ENCODE peak calls at places on chromosomes 6 and 20, in ten cellular contexts. D, N, S, M, T, W, A, H, R and X are unnamed samples. For H3K27me3, the result is how much of the 10 kb centered on the place peaks cover.

GRCh38 chr6:101663099-101663498 is 269.6 kb downstream of the GRIK2 start:
- DNase-seq in D (no peak), N (no peak), S (no peak), M (no peak), T (no peak), W (no peak), A (no peak), H (no peak), R (no peak), X (no peak)

GRCh38 chr20:20465259-20465658 is 97.4 kb downstream of the INSM1 start:
- DNase-seq in D (no peak), N (no peak), S (no peak), M (no peak), T (no peak), W (peak), A (no peak), H (no peak), R (no peak), X (no peak)

GRCh38 chr20:14361509-14362179 is 24.2 kb upstream of the FLRT3 start:
- DNase-seq in D (no peak), N (no peak), S (no peak), M (no peak), T (no peak), W (no peak), A (no peak), H (no peak), R (no peak), X (no peak)

GRCh38 chr20:36207602-36208001 is 28.7 kb upstream of the AAR2 start:
- DNase-seq in D (no peak), N (no peak), S (no peak), M (no peak), T (no peak), W (no peak), A (no peak), H (no peak), R (no peak), X (no peak)

GRCh38 chr20:47278907-47279348 is 77.6 kb downstream of the ZMYND8 start:
- DNase-seq in D (no peak), N (no peak), S (no peak), M (no peak), T (peak), W (peak), A (no peak), H (no peak), R (peak), X (no peak)

GRCh38 chr6:41120058-41120457 is 34.1 kb downstream of the TREML1 start:
- DNase-seq in D (no peak), N (no peak), S (no peak), M (no peak), T (no peak), W (no peak), A (no peak), H (no peak), R (no peak), X (no peak)

GRCh38 chr6:33114428-33114827 is 38.6 kb downstream of the HLA-DPB1 start:
- DNase-seq in D (no peak), N (peak), S (no peak), M (no peak), T (no peak), W (no peak), A (no peak), H (no peak), R (no peak), X (no peak)

GRCh38 chr20:33348136-33348937 is 53.0 kb downstream of the CDK5RAP1 start:
- DNase-seq in D (peak), N (no peak), S (no peak), M (no peak), T (no peak), W (no peak), A (no peak), H (no peak), R (no peak), X (no peak)

GRCh38 chr6:52663120-52663934 is 7.6 kb upstream of the TMEM14A start:
- DNase-seq in D (peak), N (peak), S (no peak), M (peak), T (peak), W (peak), A (peak), H (peak), R (peak), X (no peak)

DNA sequence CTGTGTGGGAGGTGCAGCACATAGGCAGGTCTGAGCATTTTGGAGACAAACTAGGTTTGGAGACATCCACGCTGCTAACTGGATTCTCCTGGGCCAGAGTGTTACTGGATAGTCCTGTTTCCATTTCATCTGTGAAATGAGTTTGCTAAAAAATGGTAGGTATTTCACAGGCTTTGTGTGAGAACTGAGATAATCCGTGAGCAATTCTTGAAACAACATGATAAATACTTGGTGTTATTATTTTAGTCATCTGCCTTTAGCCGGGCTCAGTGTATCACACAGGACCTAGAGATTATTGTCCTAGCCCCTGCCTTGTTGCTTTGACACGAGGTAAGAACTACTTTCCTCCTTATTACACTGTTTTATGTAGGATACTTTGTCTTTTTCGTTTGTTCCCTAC is 63.0 kb downstream of the PRR18 start:
- DNase-seq in D (no peak), N (no peak), S (no peak), M (no peak), T (no peak), W (no peak), A (no peak), H (no peak), R (no peak), X (no peak)
- H3K27me3 ChIP-seq in D (under half), N (under half), S (under half), M (under half), T (under half), W (under half), A (under half), H (half or more), R (under half), X (under half)

GRCh38 chr6:47648031-47648430 is 50.3 kb upstream of the ADGRF4 start:
- DNase-seq in D (no peak), N (no peak), S (no peak), M (no peak), T (no peak), W (no peak), A (no peak), H (no peak), R (no peak), X (no peak)
- H3K27me3 ChIP-seq in D (under half), N (under half), S (under half), M (under half), T (under half), W (under half), A (under half), H (under half), R (under half), X (under half)

GRCh38 chr20:58763076-58763475 is 70.5 kb downstream of the NPEPL1 start:
- DNase-seq in D (no peak), N (no peak), S (no peak), M (no peak), T (no peak), W (no peak), A (no peak), H (no peak), R (no peak), X (no peak)
- H3K27me3 ChIP-seq in D (under half), N (under half), S (under half), M (under half), T (under half), W (half or more), A (under half), H (under half), R (under half), X (under half)

DNA sequence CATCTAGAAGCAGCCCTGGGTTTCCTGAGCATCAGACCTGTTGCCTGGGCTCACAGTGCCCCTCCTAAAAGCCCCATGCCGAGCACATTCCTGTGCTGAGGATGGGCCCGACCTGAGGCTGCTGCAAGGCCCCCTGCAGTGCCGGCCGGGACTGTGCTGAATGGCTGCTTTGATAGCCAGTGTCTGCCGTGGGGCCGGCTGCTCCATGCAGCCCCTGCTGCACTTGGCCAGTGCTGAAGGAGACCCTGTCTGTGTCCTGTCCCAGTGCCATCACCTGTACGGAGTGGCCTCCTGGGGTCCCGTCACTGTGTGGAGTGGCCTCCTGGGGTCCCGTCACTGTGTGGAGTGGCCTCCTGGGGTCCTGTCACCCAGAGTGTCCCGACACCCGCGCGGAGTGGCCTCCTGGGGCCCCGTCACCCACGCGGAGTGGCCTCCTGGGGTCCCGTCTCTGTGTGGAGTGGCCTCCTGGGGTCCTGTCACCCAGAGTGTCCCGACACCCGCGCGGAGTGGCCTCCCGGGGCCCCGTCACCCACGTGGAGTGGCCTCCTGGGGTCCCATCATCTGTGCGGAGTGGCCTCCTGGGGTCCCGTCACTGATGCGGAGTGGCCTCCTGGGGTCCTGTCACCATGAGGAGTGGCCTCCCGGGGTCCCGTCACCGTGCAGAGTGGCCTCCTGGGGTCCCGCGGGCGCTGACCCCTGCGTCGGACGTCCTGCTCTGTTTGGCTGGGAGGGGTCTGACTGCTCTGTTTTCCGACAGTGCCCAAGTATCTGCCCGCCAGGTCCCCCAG is 7.0 kb downstream of the COL9A3 start:
- DNase-seq in D (peak), N (no peak), S (no peak), M (no peak), T (no peak), W (no peak), A (peak), H (no peak), R (no peak), X (no peak)
- H3K27me3 ChIP-seq in D (under half), N (under half), S (under half), M (under half), T (under half), W (under half), A (under half), H (under half), R (under half), X (under half)

DNA sequence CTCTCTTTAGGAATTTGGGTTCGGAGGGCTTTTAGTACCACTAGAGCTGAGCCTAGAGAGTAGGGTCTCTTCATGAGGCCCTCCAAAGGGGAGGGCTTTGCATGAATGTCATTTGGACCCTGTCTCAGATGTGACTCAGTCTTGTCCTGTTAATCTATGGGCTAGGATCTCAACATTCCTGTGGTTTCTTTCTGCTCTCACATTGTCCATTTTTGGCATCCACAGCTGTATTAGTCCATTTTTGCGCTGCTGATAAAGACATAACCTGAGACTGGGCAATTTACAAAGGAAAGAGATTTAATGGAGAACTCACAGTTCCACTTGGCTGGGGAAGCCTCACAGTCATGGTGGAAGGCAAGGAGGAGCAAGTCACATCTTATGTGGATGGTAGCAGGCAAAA is 61.0 kb downstream of the CRYBG1 start:
- DNase-seq in D (no peak), N (no peak), S (no peak), M (no peak), T (no peak), W (peak), A (no peak), H (no peak), R (peak), X (no peak)
- H3K27me3 ChIP-seq in D (under half), N (under half), S (under half), M (under half), T (under half), W (under half), A (under half), H (under half), R (under half), X (under half)

GRCh38 chr6:165714907-165715306 is 51.9 kb upstream of the PDE10A start:
- DNase-seq in D (peak), N (no peak), S (no peak), M (no peak), T (no peak), W (no peak), A (no peak), H (no peak), R (no peak), X (no peak)

GRCh38 chr6:165716886-165717285 is 53.8 kb upstream of the PDE10A start:
- DNase-seq in D (no peak), N (no peak), S (no peak), M (no peak), T (no peak), W (peak), A (no peak), H (no peak), R (no peak), X (no peak)

GRCh38 chr6:165717732-165718465 is 54.9 kb upstream of the PDE10A start:
- DNase-seq in D (no peak), N (no peak), S (no peak), M (no peak), T (no peak), W (peak), A (no peak), H (no peak), R (peak), X (no peak)

GRCh38 chr6:165715428-165715827 is 52.4 kb upstream of the PDE10A start:
- DNase-seq in D (no peak), N (no peak), S (no peak), M (no peak), T (no peak), W (no peak), A (no peak), H (no peak), R (no peak), X (no peak)

DNA sequence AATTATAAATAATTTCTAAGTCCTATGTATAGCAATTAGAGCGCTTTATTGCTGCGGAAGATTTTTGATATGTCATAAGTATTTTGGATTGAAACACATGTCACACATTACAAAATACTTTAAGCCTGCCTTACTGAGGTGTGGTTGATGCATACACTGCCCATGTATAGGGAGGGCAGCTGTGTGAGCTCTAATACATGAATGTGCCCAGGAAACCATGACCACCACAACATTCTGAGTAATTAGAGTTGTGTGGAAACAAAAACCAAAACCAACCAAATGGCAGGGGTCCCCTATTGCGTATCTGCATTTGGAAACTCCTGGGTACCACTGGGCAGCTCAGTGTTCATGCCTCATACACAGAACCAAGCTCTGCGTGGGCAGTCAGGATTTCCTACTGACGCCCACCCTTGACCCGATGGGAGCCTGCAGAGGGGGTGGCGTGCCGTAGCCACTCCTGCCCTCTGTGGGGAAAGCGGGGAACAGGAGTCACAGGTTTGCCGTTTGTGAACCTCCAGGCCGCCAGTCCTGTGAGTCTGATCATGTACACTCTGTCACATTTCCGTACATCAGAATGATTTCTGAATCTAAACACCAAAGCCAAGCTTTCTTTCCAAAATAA is 50.9 kb upstream of the PDE10A start:
- DNase-seq in D (peak), N (no peak), S (no peak), M (no peak), T (no peak), W (no peak), A (no peak), H (no peak), R (no peak), X (peak)
- H3K27me3 ChIP-seq in D (under half), N (under half), S (under half), M (under half), T (under half), W (under half), A (under half), H (under half), R (under half), X (under half)

GRCh38 chr6:151096691-151097090 is 143.1 kb upstream of the AKAP12 start:
- DNase-seq in D (no peak), N (no peak), S (no peak), M (no peak), T (no peak), W (no peak), A (no peak), H (no peak), R (peak), X (no peak)
- H3K27me3 ChIP-seq in D (under half), N (under half), S (under half), M (under half), T (under half), W (under half), A (under half), H (under half), R (under half), X (under half)

DNA sequence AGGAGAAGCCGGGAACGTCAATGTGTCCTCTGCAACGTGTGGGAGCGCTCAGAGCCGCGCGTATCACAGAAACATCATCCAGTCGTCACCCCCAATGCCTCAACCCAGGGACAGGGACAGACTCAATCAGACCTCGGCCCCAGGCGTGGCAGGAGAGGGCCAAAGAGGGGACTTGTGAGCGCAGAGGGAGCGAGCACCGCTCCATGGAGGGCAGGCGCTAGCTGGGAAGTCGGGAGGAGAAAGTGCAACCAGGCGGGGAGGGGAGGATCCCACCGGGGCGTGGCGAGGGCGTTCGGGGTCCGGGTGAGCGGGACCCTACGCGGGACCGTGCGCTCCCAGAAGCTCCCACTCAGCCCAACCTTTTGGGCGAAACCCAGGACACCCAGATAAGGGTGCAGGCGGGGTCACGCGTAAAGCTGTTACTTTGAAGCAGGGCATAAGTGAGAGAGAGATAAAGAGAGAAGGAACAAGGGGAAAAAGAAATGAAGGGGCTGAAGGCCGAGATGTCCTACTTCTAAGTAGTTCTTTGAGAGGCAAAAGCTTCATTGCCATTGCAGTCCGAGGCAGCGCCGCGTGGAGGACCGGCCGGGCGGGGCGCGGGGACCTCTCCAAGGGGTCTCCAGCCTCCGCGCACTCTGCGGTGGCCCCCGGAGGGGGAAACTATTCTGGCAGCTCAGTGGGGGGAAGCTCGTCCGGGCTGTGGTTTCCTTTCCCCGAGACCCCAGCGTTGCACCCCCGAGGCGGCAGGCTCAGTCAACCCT is 862 bp upstream of the SOBP start:
- DNase-seq in D (peak), N (peak), S (no peak), M (no peak), T (peak), W (no peak), A (no peak), H (peak), R (no peak), X (peak)
- H3K27me3 ChIP-seq in D (half or more), N (under half), S (under half), M (under half), T (under half), W (half or more), A (half or more), H (under half), R (under half), X (under half)